ENCODE peak calls at places on chromosome 4, in ten cellular contexts. R is suprapubic skin, U is endothelial cell of umbilical vein, S is IMR-90, K is brain microvascular endothelial cell, M is transverse colon, O is left ventricle myocardium inferior, V is psoas muscle, G is SK-N-SH, B is cardiac muscle cell. A is an unnamed sample.

GRCh38 chr4:80202190-80202711 is 4.9 kb downstream of the PRDM8 start:
- DNase-seq in R (peak), U (peak), S (peak), K (peak), M (peak), O (peak), V (peak), G (no peak), B (peak), A (peak)

GRCh38 chr4:67087897-67088296 is 457.4 kb downstream of the CENPC start:
- DNase-seq in R (peak), U (peak), S (no peak), K (peak), M (peak), O (no peak), V (peak), G (peak), B (peak), A (no peak)

GRCh38 chr4:2008921-2009650 is at the start of gene NELFA:
- DNase-seq in R (peak), U (peak), S (peak), K (peak), M (peak), O (peak), V (peak), G (peak), B (peak), A (peak)

GRCh38 chr4:155769092-155769491 is 10.3 kb downstream of the GUCY1B1 start:
- DNase-seq in R (no peak), U (no peak), S (peak), K (no peak), M (no peak), O (no peak), V (no peak), G (no peak), B (no peak), A (no peak)

GRCh38 chr4:38964942-38965775 is 67.0 kb downstream of the TMEM156 start:
- DNase-seq in R (no peak), U (no peak), S (no peak), K (no peak), M (no peak), O (no peak), V (no peak), G (no peak), B (no peak), A (no peak)

GRCh38 chr4:56979674-56980073 is 978 bp downstream of the POLR2B start:
- DNase-seq in R (no peak), U (peak), S (peak), K (peak), M (peak), O (no peak), V (no peak), G (no peak), B (peak), A (no peak)

GRCh38 chr4:95508421-95508820 is 40.4 kb downstream of the UNC5C start:
- DNase-seq in R (no peak), U (peak), S (peak), K (no peak), M (no peak), O (no peak), V (no peak), G (no peak), B (peak), A (no peak)

GRCh38 chr4:111641813-111642579 is 503.3 kb upstream of the FAM241A start:
- DNase-seq in R (peak), U (peak), S (peak), K (peak), M (peak), O (no peak), V (peak), G (peak), B (peak), A (peak)

GRCh38 chr4:154958621-154959358 is 177.7 kb downstream of the RBM46 start:
- DNase-seq in R (no peak), U (no peak), S (no peak), K (no peak), M (peak), O (peak), V (peak), G (no peak), B (peak), A (no peak)

GRCh38 chr4:182478475-182478874 is 235.3 kb downstream of the TENM3 start:
- DNase-seq in R (no peak), U (peak), S (peak), K (peak), M (no peak), O (no peak), V (no peak), G (peak), B (peak), A (no peak)

GRCh38 chr4:182489607-182490006 is 246.4 kb downstream of the TENM3 start:
- DNase-seq in R (no peak), U (no peak), S (no peak), K (no peak), M (no peak), O (no peak), V (no peak), G (no peak), B (no peak), A (no peak)

GRCh38 chr4:182486895-182487294 is 243.7 kb downstream of the TENM3 start:
- DNase-seq in R (no peak), U (no peak), S (no peak), K (peak), M (no peak), O (no peak), V (no peak), G (no peak), B (no peak), A (no peak)

GRCh38 chr4:182488886-182489285 is 245.7 kb downstream of the TENM3 start:
- DNase-seq in R (no peak), U (no peak), S (no peak), K (no peak), M (no peak), O (no peak), V (no peak), G (no peak), B (no peak), A (no peak)

GRCh38 chr4:182483685-182484084 is 240.5 kb downstream of the TENM3 start:
- DNase-seq in R (no peak), U (no peak), S (no peak), K (no peak), M (no peak), O (no peak), V (no peak), G (no peak), B (no peak), A (no peak)
- H3K27ac ChIP-seq in R (no peak), U (no peak), S (no peak), K (no peak), M (no peak), O (no peak), V (no peak), G (no peak), B (no peak), A (no peak)

DNA sequence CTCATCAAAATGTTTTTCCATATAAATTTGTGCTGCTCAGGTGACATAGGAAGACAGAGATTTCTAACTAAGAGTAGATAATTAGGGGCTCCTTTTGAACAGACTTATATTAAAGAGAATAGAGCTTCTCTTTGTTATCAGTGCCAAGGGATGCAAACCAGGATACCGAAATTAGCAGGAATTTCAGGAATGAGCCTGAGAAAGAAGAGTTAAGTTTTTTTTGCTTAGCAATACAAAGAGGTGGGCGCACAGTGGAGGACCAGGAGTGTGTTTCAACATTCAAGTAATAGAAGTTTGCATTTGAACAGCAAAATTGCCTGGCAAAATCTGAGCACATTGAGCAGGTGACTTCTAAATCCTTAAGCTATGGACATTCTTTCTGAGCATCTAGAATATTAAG is 541.3 kb downstream of the GBA3 start:
- DNase-seq in R (no peak), U (no peak), S (no peak), K (no peak), M (no peak), O (no peak), V (no peak), G (no peak), B (no peak), A (no peak)
- H3K27ac ChIP-seq in R (no peak), U (no peak), S (no peak), K (no peak), M (no peak), O (no peak), V (no peak), G (no peak), B (no peak), A (no peak)

GRCh38 chr4:6965329-6965728 is 55.7 kb downstream of the TBC1D14 start:
- DNase-seq in R (no peak), U (no peak), S (no peak), K (no peak), M (no peak), O (no peak), V (no peak), G (no peak), B (no peak), A (no peak)

GRCh38 chr4:6971536-6972374 is 62.1 kb downstream of the TBC1D14 start:
- DNase-seq in R (no peak), U (no peak), S (no peak), K (no peak), M (no peak), O (peak), V (no peak), G (no peak), B (no peak), A (no peak)

GRCh38 chr4:6969826-6970800 is 60.5 kb downstream of the TBC1D14 start:
- DNase-seq in R (no peak), U (no peak), S (no peak), K (no peak), M (no peak), O (no peak), V (no peak), G (no peak), B (no peak), A (no peak)

GRCh38 chr4:6968496-6968895 is 58.9 kb downstream of the TBC1D14 start:
- DNase-seq in R (no peak), U (no peak), S (no peak), K (no peak), M (no peak), O (no peak), V (no peak), G (no peak), B (no peak), A (no peak)

GRCh38 chr4:6967846-6968340 is 58.3 kb downstream of the TBC1D14 start:
- DNase-seq in R (no peak), U (no peak), S (no peak), K (no peak), M (no peak), O (no peak), V (no peak), G (no peak), B (no peak), A (no peak)
- H3K27ac ChIP-seq in R (no peak), U (no peak), S (no peak), K (no peak), M (no peak), O (no peak), V (no peak), G (no peak), B (no peak), A (no peak)

GRCh38 chr4:85600501-85600900 is 125.6 kb downstream of the ARHGAP24 start:
- DNase-seq in R (no peak), U (no peak), S (no peak), K (no peak), M (no peak), O (no peak), V (no peak), G (no peak), B (no peak), A (no peak)

GRCh38 chr4:85595796-85596559 is 121.0 kb downstream of the ARHGAP24 start:
- DNase-seq in R (no peak), U (no peak), S (no peak), K (no peak), M (no peak), O (no peak), V (no peak), G (no peak), B (peak), A (no peak)

GRCh38 chr4:85603437-85604336 is 128.7 kb downstream of the ARHGAP24 start:
- DNase-seq in R (no peak), U (peak), S (no peak), K (peak), M (no peak), O (no peak), V (no peak), G (peak), B (peak), A (no peak)

GRCh38 chr4:85595098-85595775 is 120.3 kb downstream of the ARHGAP24 start:
- DNase-seq in R (no peak), U (no peak), S (no peak), K (no peak), M (no peak), O (no peak), V (no peak), G (no peak), B (peak), A (no peak)

DNA sequence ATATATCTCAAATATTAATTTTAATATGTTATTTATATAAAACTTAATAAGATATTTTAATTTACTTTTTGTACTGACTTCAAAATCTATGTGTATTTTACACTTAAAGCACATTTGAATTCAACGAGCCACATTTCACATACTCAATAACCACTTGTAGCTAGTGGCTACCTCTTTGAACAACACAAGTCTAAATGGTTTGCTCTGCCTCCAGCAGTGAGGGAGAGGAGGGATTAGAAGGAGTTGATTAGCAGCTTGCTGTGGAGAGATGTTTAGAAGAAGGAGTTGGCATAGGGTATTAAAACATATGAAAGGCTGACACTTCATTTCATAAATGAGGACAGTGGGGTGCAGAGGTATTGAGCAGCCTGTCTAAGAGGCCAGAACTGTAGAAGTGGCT is 124.0 kb downstream of the ARHGAP24 start:
- DNase-seq in R (no peak), U (no peak), S (no peak), K (no peak), M (no peak), O (no peak), V (no peak), G (no peak), B (no peak), A (no peak)
- H3K27ac ChIP-seq in R (no peak), U (no peak), S (no peak), K (no peak), M (no peak), O (no peak), V (no peak), G (no peak), B (no peak), A (no peak)

GRCh38 chr4:82780398-82781231 is 18.0 kb downstream of the SCD5 start:
- DNase-seq in R (peak), U (peak), S (peak), K (peak), M (peak), O (peak), V (peak), G (peak), B (peak), A (peak)
- H3K27ac ChIP-seq in R (no peak), U (no peak), S (no peak), K (peak), M (peak), O (peak), V (no peak), G (peak), B (no peak), A (peak)

DNA sequence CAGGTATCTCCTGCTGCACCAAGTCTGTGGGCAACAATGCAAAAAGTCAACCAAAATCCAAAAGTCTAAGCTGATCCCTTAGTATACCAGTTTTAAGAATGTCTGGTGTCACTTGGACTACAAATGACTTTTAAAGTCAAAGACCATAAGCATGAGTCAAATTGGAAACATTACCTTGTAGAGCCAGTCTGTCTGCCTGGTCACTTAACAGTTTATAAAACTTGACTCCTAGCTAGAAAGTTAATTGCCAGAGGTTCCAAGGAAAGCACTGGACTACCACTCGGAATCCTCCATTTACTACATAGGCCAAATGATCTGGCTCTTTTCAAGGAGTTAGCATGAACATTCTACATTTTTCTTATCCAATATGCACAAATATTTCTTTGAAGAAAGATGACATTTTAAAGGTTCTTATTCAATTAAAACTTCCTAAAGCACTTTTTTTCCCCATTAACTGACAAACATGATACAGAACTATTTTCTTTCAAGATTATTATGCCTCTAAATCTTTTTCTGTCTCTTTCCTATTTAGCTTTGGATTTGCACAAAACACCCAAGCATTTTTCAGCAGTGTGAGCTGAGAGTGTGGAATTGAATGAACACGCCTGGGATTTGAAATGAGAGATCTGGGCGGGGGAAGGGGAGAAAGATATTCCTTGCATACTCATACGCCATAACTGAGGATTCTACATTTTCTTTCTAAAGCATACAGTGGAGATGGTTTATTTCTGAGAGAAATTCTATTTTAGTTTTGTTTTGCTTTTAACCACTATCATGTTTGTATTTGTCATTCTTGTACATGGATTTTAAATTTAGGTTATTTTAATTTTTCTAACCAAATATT is 188.4 kb downstream of the SHROOM3 start:
- DNase-seq in R (no peak), U (no peak), S (no peak), K (peak), M (no peak), O (no peak), V (no peak), G (no peak), B (no peak), A (no peak)
- H3K27ac ChIP-seq in R (peak), U (no peak), S (peak), K (peak), M (peak), O (peak), V (no peak), G (peak), B (no peak), A (no peak)

GRCh38 chr4:119040711-119041185 is 94.9 kb upstream of the MYOZ2 start:
- DNase-seq in R (no peak), U (no peak), S (peak), K (peak), M (no peak), O (no peak), V (peak), G (no peak), B (peak), A (no peak)
- H3K27ac ChIP-seq in R (peak), U (no peak), S (peak), K (peak), M (peak), O (peak), V (peak), G (peak), B (peak), A (peak)

GRCh38 chr4:6693274-6694176 is at the start of gene S100P:
- DNase-seq in R (no peak), U (no peak), S (no peak), K (no peak), M (peak), O (no peak), V (no peak), G (no peak), B (peak), A (no peak)
- H3K27ac ChIP-seq in R (peak), U (no peak), S (peak), K (no peak), M (no peak), O (peak), V (no peak), G (no peak), B (no peak), A (no peak)

A was measured in caudate nucleus.